ENCODE peak calls at places on chromosome 22, in eight cellular contexts. U is NCI-H2081; N is NCI-H345; X is hippocampal formation; V is stimulated activated CD8-positive, alpha-beta memory T cell treated with anti-CD3 and anti-CD28 coated beads, Interleukin-2, amount 100 ng/mL, for 1 hour; M is trophoblast cell; L is choroid plexus epithelial cell; E is fibroblast of the conjunctiva. B is an unnamed sample.

GRCh38 chr22:23750744-23751440 is at the start of gene ZNF70:
- DNase-seq in U (peak; percentile 64), N (peak; percentile 97), X (peak; percentile 58), V (peak; percentile 75), M (peak; percentile 87), L (peak; percentile 79), E (peak; percentile 42), B (peak; percentile 46)

GRCh38 chr22:20641919-20642579 is 131.9 kb upstream of the SERPIND1 start:
- DNase-seq in U (no peak), N (no peak), X (no peak), V (no peak), M (no peak), L (no peak), E (no peak), B (no peak)

GRCh38 chr22:45997775-45998637 is 21.0 kb upstream of the WNT7B start:
- DNase-seq in U (no peak), N (peak; percentile 30), X (no peak), V (no peak), M (no peak), L (no peak), E (no peak), B (no peak)

GRCh38 chr22:28983190-28983589 is 78.4 kb downstream of the C22orf31 start:
- DNase-seq in U (no peak), N (no peak), X (no peak), V (no peak), M (no peak), L (no peak), E (no peak), B (no peak)

GRCh38 chr22:40407021-40407761 is 36.8 kb downstream of the SGSM3 start:
- DNase-seq in U (no peak), N (no peak), X (no peak), V (no peak), M (no peak), L (no peak), E (no peak), B (no peak)

GRCh38 chr22:41290262-41291221 is 4.6 kb upstream of the RANGAP1 start:
- DNase-seq in U (no peak), N (no peak), X (no peak), V (no peak), M (no peak), L (peak; percentile 89), E (peak; percentile 76), B (no peak)

GRCh38 chr22:42976131-42976530 is 38.8 kb downstream of the PACSIN2 start:
- DNase-seq in U (no peak), N (no peak), X (no peak), V (no peak), M (no peak), L (no peak), E (no peak), B (no peak)

GRCh38 chr22:31734512-31734911 is 15.4 kb downstream of the PRR14L start:
- DNase-seq in U (no peak), N (no peak), X (no peak), V (no peak), M (peak; percentile 78), L (peak; percentile 87), E (no peak), B (no peak)

GRCh38 chr22:37383342-37383741 is 43.9 kb downstream of the ELFN2 start:
- DNase-seq in U (no peak), N (peak; percentile 60), X (no peak), V (no peak), M (no peak), L (no peak), E (no peak), B (no peak)

GRCh38 chr22:45205624-45205925 is 35.1 kb downstream of the KIAA0930 start:
- DNase-seq in U (no peak), N (no peak), X (no peak), V (no peak), M (no peak), L (no peak), E (no peak), B (no peak)

GRCh38 chr22:20173720-20174119 is 22.9 kb upstream of the CCDC188 start:
- DNase-seq in U (no peak), N (no peak), X (no peak), V (no peak), M (no peak), L (no peak), E (no peak), B (no peak)

GRCh38 chr22:22168190-22168940 is 76.2 kb upstream of the VPREB1 start:
- DNase-seq in U (no peak), N (no peak), X (no peak), V (no peak), M (no peak), L (peak; percentile 54), E (peak; percentile 34), B (no peak)

GRCh38 chr22:38141574-38141973 is 31.1 kb upstream of the BAIAP2L2 start:
- DNase-seq in U (no peak), N (no peak), X (no peak), V (no peak), M (no peak), L (no peak), E (no peak), B (no peak)

GRCh38 chr22:30871391-30872281 is 96.9 kb downstream of the MORC2 start:
- DNase-seq in U (no peak), N (no peak), X (no peak), V (no peak), M (no peak), L (no peak), E (no peak), B (no peak)

GRCh38 chr22:21632237-21632895 is at the start of gene CCDC116:
- DNase-seq in U (no peak), N (no peak), X (no peak), V (peak; percentile 41), M (peak; percentile 83), L (no peak), E (no peak), B (no peak)

GRCh38 chr22:39292561-39293074 is 26.8 kb downstream of the RPL3 start:
- DNase-seq in U (peak; percentile 29), N (peak; percentile 46), X (no peak), V (no peak), M (peak; percentile 98), L (peak; percentile 97), E (peak; percentile 80), B (no peak)

GRCh38 chr22:19022755-19023154 is 86.7 kb upstream of the PRODH start:
- DNase-seq in U (no peak), N (no peak), X (no peak), V (no peak), M (peak; percentile 46), L (no peak), E (no peak), B (no peak)

GRCh38 chr22:50027639-50028537 is 15.3 kb upstream of the IL17REL start:
- DNase-seq in U (no peak), N (no peak), X (no peak), V (no peak), M (peak; percentile 61), L (peak; percentile 20), E (no peak), B (no peak)

GRCh38 chr22:38435960-38436359 is 19.0 kb downstream of the KCNJ4 start:
- DNase-seq in U (no peak), N (no peak), X (no peak), V (no peak), M (no peak), L (no peak), E (no peak), B (no peak)

GRCh38 chr22:19494001-19494560 is 14.4 kb downstream of the CDC45 start:
- DNase-seq in U (no peak), N (no peak), X (no peak), V (no peak), M (no peak), L (no peak), E (no peak), B (no peak)

B was measured in C1 segment of cervical spinal cord.